ENCODE peak calls at places on chromosome 1, in nine cellular contexts. E is AG09319, W is upper lobe of right lung, S is mesothelial cell of epicardium, C is GM20000, F is B cell, Z is fibroblast of lung, A is endothelial cell, J is left ventricle myocardium inferior. T is an unnamed sample.

GRCh38 chr1:155591770-155592169 is 18.2 kb upstream of the MSTO1 start:
- DNase-seq in C (peak; percentile 35), E (peak; percentile 34), S (no peak), Z (peak; percentile 47), F (peak; percentile 73), W (no peak), J (no peak), A (no peak), T (peak; percentile 58)

GRCh38 chr1:165426745-165427144 is 18.2 kb downstream of the RXRG start:
- DNase-seq in J (no peak), W (no peak), A (no peak), S (no peak), Z (no peak), E (no peak), F (no peak), C (no peak), T (no peak)

GRCh38 chr1:111198836-111199235 is 1.6 kb downstream of the DENND2D start:
- DNase-seq in F (no peak), C (no peak), S (no peak), W (no peak), E (no peak), Z (no peak), J (no peak), A (no peak), T (no peak)

GRCh38 chr1:231382426-231382825 is 39.7 kb downstream of the EGLN1 start:
- DNase-seq in F (no peak), S (no peak), E (no peak), J (no peak), W (no peak), C (no peak), Z (no peak), A (no peak), T (no peak)

GRCh38 chr1:25688390-25689119 is 72.0 kb downstream of the MAN1C1 start:
- DNase-seq in Z (peak; percentile 24), W (no peak), J (no peak), C (no peak), S (no peak), F (no peak), E (no peak), A (no peak), T (no peak)

GRCh38 chr1:85121744-85122143 is 73.4 kb upstream of the MCOLN3 start:
- DNase-seq in W (no peak), C (no peak), F (no peak), E (no peak), S (no peak), Z (peak; percentile 32), J (no peak), A (no peak), T (no peak)

GRCh38 chr1:226602186-226603029 is 53.8 kb downstream of the STUM start:
- DNase-seq in Z (peak; percentile 37), F (no peak), S (no peak), C (no peak), W (no peak), A (no peak), J (peak; percentile 66), E (peak; percentile 85), T (no peak)

GRCh38 chr1:21216835-21217811 is 40.4 kb upstream of the EIF4G3 start:
- DNase-seq in S (peak; percentile 58), C (peak; percentile 73), W (no peak), A (peak; percentile 68), F (peak; percentile 75), Z (peak; percentile 26), E (no peak), J (no peak), T (peak; percentile 77)

GRCh38 chr1:218996362-218996761 is 177.3 kb upstream of the LYPLAL1 start:
- DNase-seq in S (no peak), C (no peak), E (no peak), A (no peak), J (no peak), Z (no peak), F (no peak), W (no peak), T (no peak)

GRCh38 chr1:7287013-7287412 is 484.1 kb upstream of the VAMP3 start:
- DNase-seq in F (no peak), A (no peak), C (no peak), Z (no peak), W (no peak), J (no peak), S (no peak), E (no peak), T (no peak)

GRCh38 chr1:107588321-107588720 is 376.7 kb downstream of the VAV3 start:
- DNase-seq in F (no peak), J (no peak), W (no peak), A (no peak), S (no peak), C (no peak), E (no peak), Z (no peak), T (no peak)

GRCh38 chr1:7574121-7575040 is 196.7 kb upstream of the VAMP3 start:
- DNase-seq in C (no peak), Z (no peak), J (no peak), S (no peak), A (no peak), W (peak; percentile 71), F (no peak), E (no peak), T (no peak)

GRCh38 chr1:153190373-153190772 is 12.9 kb upstream of the LELP1 start:
- DNase-seq in S (no peak), E (no peak), W (no peak), A (no peak), Z (no peak), C (peak; percentile 8), F (no peak), J (no peak), T (no peak)

GRCh38 chr1:186463511-186463910 is 2.6 kb upstream of the PDC start:
- DNase-seq in J (no peak), Z (no peak), E (no peak), S (no peak), F (no peak), W (no peak), A (no peak), C (no peak), T (no peak)

GRCh38 chr1:6108937-6109636 is 63.4 kb downstream of the KCNAB2 start:
- DNase-seq in A (peak; percentile 42), F (no peak), E (no peak), S (no peak), W (peak; percentile 75), C (peak; percentile 84), J (no peak), Z (peak; percentile 27), T (peak; percentile 85)
- TF ChIP-seq CTCF in A (no peak), F (no peak), E (peak; percentile 48), S (no peak), W (peak; percentile 41), C (no peak), J (peak; percentile 52), Z (peak; percentile 28), T (peak; percentile 62)

DNA sequence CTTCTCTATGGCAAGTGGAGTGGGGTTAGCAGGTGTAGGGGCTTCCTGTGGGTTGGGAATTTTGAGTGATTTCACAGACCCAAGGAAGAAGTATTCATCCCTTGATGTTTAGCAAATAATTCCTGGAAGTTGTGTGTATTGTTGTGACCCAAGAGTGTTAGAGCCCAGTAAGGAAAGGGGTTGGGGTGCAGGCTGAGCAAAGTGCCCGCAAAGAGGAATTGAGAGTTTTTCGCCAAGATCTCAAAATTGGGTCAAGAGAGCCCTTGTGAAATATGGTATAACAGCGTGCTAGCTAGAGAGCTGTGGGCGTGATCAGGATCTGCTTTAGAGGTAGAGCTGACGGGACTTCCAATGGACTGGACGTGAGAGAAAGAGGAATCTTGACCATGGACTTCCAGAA is 73.0 kb upstream of the LAPTM5 start:
- DNase-seq in S (no peak), Z (no peak), A (no peak), E (no peak), J (no peak), F (no peak), C (no peak), W (no peak), T (no peak)
- TF ChIP-seq CTCF in S (no peak), Z (no peak), A (no peak), E (no peak), J (no peak), F (no peak), C (no peak), W (no peak), T (no peak)

GRCh38 chr1:239308701-239309333 is 77.6 kb upstream of the CHRM3 start:
- DNase-seq in S (peak; percentile 50), A (peak; percentile 55), E (no peak), J (no peak), Z (peak; percentile 13), W (peak; percentile 64), C (no peak), F (no peak), T (peak; percentile 5)
- TF ChIP-seq CTCF in S (peak; percentile 28), A (peak; percentile 60), E (no peak), J (peak; percentile 34), Z (peak; percentile 32), W (peak; percentile 61), C (peak; percentile 14), F (no peak), T (peak; percentile 75)

GRCh38 chr1:116372651-116373444 is at the start of gene ATP1A1:
- DNase-seq in F (peak; percentile 99), J (peak; percentile 98), S (peak; percentile 99), Z (peak; percentile 88), A (peak; percentile 99), C (peak; percentile 97), E (peak; percentile 71), W (peak; percentile 100), T (peak; percentile 97)
- TF ChIP-seq CTCF in F (no peak), J (peak; percentile 41), S (no peak), Z (no peak), A (no peak), C (no peak), E (peak; percentile 5), W (no peak), T (no peak)

DNA sequence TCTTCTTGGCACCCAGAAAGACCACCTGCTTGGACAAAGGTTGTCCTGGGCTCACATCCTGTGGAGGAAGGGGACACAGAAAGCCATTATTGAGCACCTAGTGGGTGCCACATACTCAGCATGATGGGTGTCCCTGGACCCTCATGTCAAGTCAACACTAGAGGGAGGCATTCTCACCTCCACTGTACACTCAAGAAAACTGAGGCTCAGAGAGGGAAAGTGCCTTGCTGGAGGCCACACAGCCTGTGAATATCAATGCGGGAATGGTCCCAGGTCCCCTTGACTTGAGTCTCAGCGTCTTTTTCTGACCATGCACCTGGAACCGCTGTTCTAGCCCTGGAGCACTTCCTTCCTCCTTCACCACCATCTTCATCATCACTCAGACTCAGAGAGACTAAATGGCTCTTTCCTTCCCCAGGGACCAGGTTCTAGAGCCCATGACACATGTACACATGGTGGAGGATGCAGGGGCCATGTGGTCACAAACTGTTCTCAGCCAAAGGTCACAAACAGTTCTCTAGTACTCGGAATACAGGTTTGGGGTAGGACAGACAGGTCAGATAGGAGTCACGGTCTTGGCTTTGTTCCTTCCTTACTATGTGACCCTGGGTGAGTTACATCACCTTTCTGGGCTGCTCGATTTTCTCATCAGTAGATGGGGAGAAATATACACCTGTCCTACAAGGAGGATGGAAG is 89.2 kb upstream of the WNT4 start:
- DNase-seq in C (no peak), F (no peak), J (no peak), W (no peak), E (no peak), A (no peak), Z (no peak), S (no peak), T (no peak)
- TF ChIP-seq CTCF in C (no peak), F (no peak), J (no peak), W (no peak), E (no peak), A (no peak), Z (no peak), S (no peak), T (no peak)

T was measured in GM13977.